ENCODE peak calls at places on chromosomes 4 and X, in ten cellular contexts. O is ELF-1, R is NCI-H1436, E is mucosa of descending colon, X is renal cortical epithelial cell, F is H7, P is fibroblast of the conjunctiva, Z is hypothalamus, N is NCI-H510A treated with DMSO at 0.1 percent for 48 hours, A is SHP77. H is an unnamed sample.

GRCh38 chr4:183333983-183334382 is 11.8 kb upstream of the CLDN24 start:
- DNase-seq in Z (no peak), P (no peak), F (no peak), R (no peak), E (no peak), X (peak), N (no peak), O (no peak), A (no peak), H (no peak)

GRCh38 chr4:10260777-10261176 is 144.2 kb upstream of the WDR1 start:
- DNase-seq in Z (no peak), O (peak), P (no peak), X (no peak), E (no peak), F (no peak), N (no peak), R (no peak), A (no peak), H (no peak)

GRCh38 chrX:54171527-54171926 is 11.5 kb downstream of the FAM120C start:
- DNase-seq in Z (no peak), P (no peak), F (no peak), X (no peak), N (no peak), O (no peak), R (no peak), E (no peak), A (no peak), H (no peak)

GRCh38 chr4:165345663-165346417 is 18.4 kb downstream of the MSMO1 start:
- DNase-seq in X (no peak), R (no peak), A (no peak), Z (no peak), O (no peak), E (no peak), P (no peak), F (no peak), N (no peak), H (no peak)

GRCh38 chrX:44071070-44071645 is 98.0 kb upstream of the NDP start:
- DNase-seq in A (no peak), X (no peak), O (no peak), F (no peak), R (no peak), N (no peak), E (no peak), P (no peak), Z (no peak), H (no peak)

GRCh38 chr4:32789026-32789608 is 2068.9 kb downstream of the PCDH7 start:
- DNase-seq in X (peak), P (peak), N (no peak), E (no peak), A (no peak), Z (no peak), O (peak), R (no peak), F (no peak), H (no peak)

GRCh38 chr4:73735231-73735630 is 5.1 kb upstream of the CXCL8 start:
- DNase-seq in P (no peak), F (no peak), N (no peak), X (peak), O (no peak), A (no peak), R (no peak), Z (no peak), E (no peak), H (no peak)

GRCh38 chr4:95386410-95386809 is 162.4 kb downstream of the UNC5C start:
- DNase-seq in R (no peak), X (no peak), N (no peak), O (peak), A (no peak), F (peak), E (no peak), P (no peak), Z (no peak), H (no peak)

GRCh38 chr4:144820115-144820514 is 174.2 kb downstream of the HHIP start:
- DNase-seq in F (no peak), X (peak), Z (no peak), R (no peak), N (no peak), A (no peak), E (no peak), P (no peak), O (no peak), H (no peak)

GRCh38 chr4:95867919-95868318 is 28.0 kb downstream of the PDHA2 start:
- DNase-seq in F (no peak), R (peak), P (no peak), Z (no peak), A (no peak), O (no peak), X (peak), E (no peak), N (no peak), H (peak)

GRCh38 chrX:108348525-108348924 is 89.7 kb downstream of the COL4A6 start:
- DNase-seq in N (no peak), O (no peak), F (no peak), X (no peak), R (no peak), Z (no peak), E (no peak), P (no peak), A (no peak), H (no peak)

GRCh38 chr4:1300466-1301455 is 11.1 kb downstream of the MAEA start:
- DNase-seq in A (no peak), Z (peak), O (no peak), E (peak), R (no peak), F (no peak), X (peak), P (peak), N (no peak), H (no peak)

GRCh38 chrX:2264179-2265030 is 236.4 kb downstream of the DHRSX start:
- DNase-seq in E (no peak), N (no peak), F (no peak), O (no peak), X (no peak), R (no peak), P (no peak), A (no peak), Z (no peak), H (no peak)

GRCh38 chrX:2485460-2485753 is 15.4 kb downstream of the DHRSX start:
- DNase-seq in O (no peak), P (no peak), E (no peak), Z (no peak), A (no peak), N (no peak), F (no peak), X (no peak), R (no peak), H (no peak)

GRCh38 chr4:140151700-140152014 is 2.3 kb downstream of the MAML3 start:
- DNase-seq in O (peak), N (peak), A (peak), Z (peak), X (peak), F (peak), R (peak), P (no peak), E (peak), H (peak)

GRCh38 chrX:46573331-46573895 is at the start of gene CHST7:
- DNase-seq in F (peak), X (no peak), A (peak), E (peak), Z (peak), R (peak), N (peak), P (no peak), O (peak), H (peak)

GRCh38 chr4:122450847-122451246 is 5.7 kb downstream of the IL2 start:
- DNase-seq in X (peak), R (no peak), A (no peak), P (no peak), N (no peak), F (peak), O (peak), E (no peak), Z (no peak), H (no peak)

GRCh38 chr4:86319390-86319789 is 40.5 kb downstream of the MAPK10 start:
- DNase-seq in N (no peak), Z (no peak), R (no peak), P (no peak), E (no peak), A (no peak), F (no peak), O (no peak), X (no peak), H (no peak)

GRCh38 chrX:69070949-69071650 is 94.2 kb downstream of the PJA1 start:
- DNase-seq in O (no peak), P (no peak), R (no peak), E (no peak), F (peak), X (no peak), A (no peak), N (no peak), Z (no peak), H (no peak)

GRCh38 chr4:129394635-129395034 is 298.7 kb downstream of the C4orf33 start:
- DNase-seq in F (no peak), E (no peak), A (no peak), P (no peak), Z (no peak), R (peak), O (no peak), N (peak), X (no peak), H (no peak)

H was measured in MM.1S.